ENCODE peak calls at places on chromosomes 1 and 21, in eight cellular contexts. One of them, this sample, is unnamed.

GRCh38 chr21:45450741-45451740 is 46.1 kb downstream of the COL18A1 start:
- DNase-seq in H7: no peak
- DNase-seq in activated CD8-positive, alpha-beta memory T cell treated with anti-CD3 and anti-CD28 coated beads for 4 hours: no peak
- DNase-seq in effector CD8-positive, alpha-beta T cell: no peak
- DNase-seq in AG04449: no peak
- DNase-seq in AG09309: no peak
- DNase-seq in NCI-H1105 treated with DMSO at 0.1 percent for 48 hours: no peak
- DNase-seq in neuronal stem cell: no peak
- DNase-seq in this sample: no peak

GRCh38 chr1:51302270-51302669 is 28.1 kb downstream of the TTC39A start:
- DNase-seq in H7: peak; percentile 30
- DNase-seq in activated CD8-positive, alpha-beta memory T cell treated with anti-CD3 and anti-CD28 coated beads for 4 hours: no peak
- DNase-seq in effector CD8-positive, alpha-beta T cell: no peak
- DNase-seq in AG04449: no peak
- DNase-seq in AG09309: no peak
- DNase-seq in NCI-H1105 treated with DMSO at 0.1 percent for 48 hours: no peak
- DNase-seq in neuronal stem cell: no peak
- DNase-seq in this sample: no peak

GRCh38 chr1:202599669-202600431 is 110.4 kb downstream of the SYT2 start:
- DNase-seq in H7: peak; percentile 88
- DNase-seq in activated CD8-positive, alpha-beta memory T cell treated with anti-CD3 and anti-CD28 coated beads for 4 hours: no peak
- DNase-seq in effector CD8-positive, alpha-beta T cell: no peak
- DNase-seq in AG04449: no peak
- DNase-seq in AG09309: peak; percentile 62
- DNase-seq in NCI-H1105 treated with DMSO at 0.1 percent for 48 hours: peak; percentile 55
- DNase-seq in neuronal stem cell: peak; percentile 37
- DNase-seq in this sample: peak; percentile 90

GRCh38 chr1:148334339-148335130 is 148.6 kb downstream of the PPIAL4G start:
- DNase-seq in H7: peak; percentile 61
- DNase-seq in activated CD8-positive, alpha-beta memory T cell treated with anti-CD3 and anti-CD28 coated beads for 4 hours: peak; percentile 47
- DNase-seq in effector CD8-positive, alpha-beta T cell: peak; percentile 47
- DNase-seq in AG04449: no peak
- DNase-seq in AG09309: no peak
- DNase-seq in NCI-H1105 treated with DMSO at 0.1 percent for 48 hours: peak; percentile 87
- DNase-seq in neuronal stem cell: peak; percentile 76
- DNase-seq in this sample: peak; percentile 97

GRCh38 chr1:117389779-117390178 is 22.5 kb downstream of the MAN1A2 start:
- DNase-seq in H7: no peak
- DNase-seq in activated CD8-positive, alpha-beta memory T cell treated with anti-CD3 and anti-CD28 coated beads for 4 hours: no peak
- DNase-seq in effector CD8-positive, alpha-beta T cell: no peak
- DNase-seq in AG04449: no peak
- DNase-seq in AG09309: no peak
- DNase-seq in NCI-H1105 treated with DMSO at 0.1 percent for 48 hours: no peak
- DNase-seq in neuronal stem cell: no peak
- DNase-seq in this sample: no peak

GRCh38 chr1:242690849-242691602 is 166.5 kb upstream of the PLD5 start:
- DNase-seq in H7: no peak
- DNase-seq in activated CD8-positive, alpha-beta memory T cell treated with anti-CD3 and anti-CD28 coated beads for 4 hours: no peak
- DNase-seq in effector CD8-positive, alpha-beta T cell: no peak
- DNase-seq in AG04449: no peak
- DNase-seq in AG09309: no peak
- DNase-seq in NCI-H1105 treated with DMSO at 0.1 percent for 48 hours: no peak
- DNase-seq in neuronal stem cell: no peak
- DNase-seq in this sample: no peak

GRCh38 chr1:87968259-87968955 is 639.7 kb downstream of the LMO4 start:
- DNase-seq in H7: peak; percentile 2
- DNase-seq in activated CD8-positive, alpha-beta memory T cell treated with anti-CD3 and anti-CD28 coated beads for 4 hours: no peak
- DNase-seq in effector CD8-positive, alpha-beta T cell: no peak
- DNase-seq in AG04449: no peak
- DNase-seq in AG09309: no peak
- DNase-seq in NCI-H1105 treated with DMSO at 0.1 percent for 48 hours: no peak
- DNase-seq in neuronal stem cell: no peak
- DNase-seq in this sample: peak; percentile 90

GRCh38 chr21:45551316-45551715 is 9.1 kb upstream of the SLC19A1 start:
- DNase-seq in H7: peak; percentile 30
- DNase-seq in activated CD8-positive, alpha-beta memory T cell treated with anti-CD3 and anti-CD28 coated beads for 4 hours: no peak
- DNase-seq in effector CD8-positive, alpha-beta T cell: no peak
- DNase-seq in AG04449: peak; percentile 36
- DNase-seq in AG09309: no peak
- DNase-seq in NCI-H1105 treated with DMSO at 0.1 percent for 48 hours: no peak
- DNase-seq in neuronal stem cell: no peak
- DNase-seq in this sample: no peak

GRCh38 chr1:245878585-245878984 is 628.5 kb downstream of the SMYD3 start:
- DNase-seq in H7: no peak
- DNase-seq in activated CD8-positive, alpha-beta memory T cell treated with anti-CD3 and anti-CD28 coated beads for 4 hours: no peak
- DNase-seq in effector CD8-positive, alpha-beta T cell: no peak
- DNase-seq in AG04449: no peak
- DNase-seq in AG09309: no peak
- DNase-seq in NCI-H1105 treated with DMSO at 0.1 percent for 48 hours: no peak
- DNase-seq in neuronal stem cell: no peak
- DNase-seq in this sample: no peak

GRCh38 chr21:43772368-43772870 is 3.7 kb downstream of the CSTB start:
- DNase-seq in H7: no peak
- DNase-seq in activated CD8-positive, alpha-beta memory T cell treated with anti-CD3 and anti-CD28 coated beads for 4 hours: no peak
- DNase-seq in effector CD8-positive, alpha-beta T cell: no peak
- DNase-seq in AG04449: no peak
- DNase-seq in AG09309: no peak
- DNase-seq in NCI-H1105 treated with DMSO at 0.1 percent for 48 hours: no peak
- DNase-seq in neuronal stem cell: no peak
- DNase-seq in this sample: no peak

GRCh38 chr1:99956755-99957154 is 13.0 kb upstream of the SLC35A3 start:
- DNase-seq in H7: no peak
- DNase-seq in activated CD8-positive, alpha-beta memory T cell treated with anti-CD3 and anti-CD28 coated beads for 4 hours: no peak
- DNase-seq in effector CD8-positive, alpha-beta T cell: no peak
- DNase-seq in AG04449: no peak
- DNase-seq in AG09309: peak; percentile 64
- DNase-seq in NCI-H1105 treated with DMSO at 0.1 percent for 48 hours: no peak
- DNase-seq in neuronal stem cell: no peak
- DNase-seq in this sample: no peak

GRCh38 chr1:168513656-168514404 is 30.0 kb downstream of the XCL2 start:
- DNase-seq in H7: no peak
- DNase-seq in activated CD8-positive, alpha-beta memory T cell treated with anti-CD3 and anti-CD28 coated beads for 4 hours: no peak
- DNase-seq in effector CD8-positive, alpha-beta T cell: no peak
- DNase-seq in AG04449: no peak
- DNase-seq in AG09309: no peak
- DNase-seq in NCI-H1105 treated with DMSO at 0.1 percent for 48 hours: no peak
- DNase-seq in neuronal stem cell: no peak
- DNase-seq in this sample: no peak

GRCh38 chr1:31585736-31586365 is 9.5 kb downstream of the TINAGL1 start:
- DNase-seq in H7: no peak
- DNase-seq in activated CD8-positive, alpha-beta memory T cell treated with anti-CD3 and anti-CD28 coated beads for 4 hours: no peak
- DNase-seq in effector CD8-positive, alpha-beta T cell: no peak
- DNase-seq in AG04449: no peak
- DNase-seq in AG09309: no peak
- DNase-seq in NCI-H1105 treated with DMSO at 0.1 percent for 48 hours: no peak
- DNase-seq in neuronal stem cell: no peak
- DNase-seq in this sample: no peak

GRCh38 chr1:202237052-202237451 is 43.5 kb downstream of the LGR6 start:
- DNase-seq in H7: peak; percentile 93
- DNase-seq in activated CD8-positive, alpha-beta memory T cell treated with anti-CD3 and anti-CD28 coated beads for 4 hours: no peak
- DNase-seq in effector CD8-positive, alpha-beta T cell: no peak
- DNase-seq in AG04449: no peak
- DNase-seq in AG09309: no peak
- DNase-seq in NCI-H1105 treated with DMSO at 0.1 percent for 48 hours: peak; percentile 50
- DNase-seq in neuronal stem cell: peak; percentile 41
- DNase-seq in this sample: peak; percentile 93

GRCh38 chr1:57218487-57219079 is 205.3 kb downstream of the DAB1 start:
- DNase-seq in H7: no peak
- DNase-seq in activated CD8-positive, alpha-beta memory T cell treated with anti-CD3 and anti-CD28 coated beads for 4 hours: no peak
- DNase-seq in effector CD8-positive, alpha-beta T cell: no peak
- DNase-seq in AG04449: no peak
- DNase-seq in AG09309: no peak
- DNase-seq in NCI-H1105 treated with DMSO at 0.1 percent for 48 hours: no peak
- DNase-seq in neuronal stem cell: no peak
- DNase-seq in this sample: peak; percentile 84

GRCh38 chr1:244941121-244941520 is 76.8 kb upstream of the HNRNPU start:
- DNase-seq in H7: no peak
- DNase-seq in activated CD8-positive, alpha-beta memory T cell treated with anti-CD3 and anti-CD28 coated beads for 4 hours: no peak
- DNase-seq in effector CD8-positive, alpha-beta T cell: no peak
- DNase-seq in AG04449: no peak
- DNase-seq in AG09309: no peak
- DNase-seq in NCI-H1105 treated with DMSO at 0.1 percent for 48 hours: no peak
- DNase-seq in neuronal stem cell: no peak
- DNase-seq in this sample: no peak

GRCh38 chr1:228410015-228410414 is 3.4 kb upstream of the TRIM11 start:
- DNase-seq in H7: peak; percentile 13
- DNase-seq in activated CD8-positive, alpha-beta memory T cell treated with anti-CD3 and anti-CD28 coated beads for 4 hours: no peak
- DNase-seq in effector CD8-positive, alpha-beta T cell: no peak
- DNase-seq in AG04449: no peak
- DNase-seq in AG09309: no peak
- DNase-seq in NCI-H1105 treated with DMSO at 0.1 percent for 48 hours: no peak
- DNase-seq in neuronal stem cell: no peak
- DNase-seq in this sample: no peak

GRCh38 chr1:77824083-77824482 is 44.6 kb downstream of the MIGA1 start:
- DNase-seq in H7: no peak
- DNase-seq in activated CD8-positive, alpha-beta memory T cell treated with anti-CD3 and anti-CD28 coated beads for 4 hours: no peak
- DNase-seq in effector CD8-positive, alpha-beta T cell: no peak
- DNase-seq in AG04449: peak; percentile 14
- DNase-seq in AG09309: no peak
- DNase-seq in NCI-H1105 treated with DMSO at 0.1 percent for 48 hours: no peak
- DNase-seq in neuronal stem cell: no peak
- DNase-seq in this sample: peak; percentile 61

GRCh38 chr1:235063068-235063765 is 65.4 kb downstream of the TOMM20 start:
- DNase-seq in H7: no peak
- DNase-seq in activated CD8-positive, alpha-beta memory T cell treated with anti-CD3 and anti-CD28 coated beads for 4 hours: no peak
- DNase-seq in effector CD8-positive, alpha-beta T cell: no peak
- DNase-seq in AG04449: no peak
- DNase-seq in AG09309: no peak
- DNase-seq in NCI-H1105 treated with DMSO at 0.1 percent for 48 hours: no peak
- DNase-seq in neuronal stem cell: no peak
- DNase-seq in this sample: no peak

GRCh38 chr21:36246080-36246631 is 73.8 kb upstream of the MORC3 start:
- DNase-seq in H7: peak; percentile 56
- DNase-seq in activated CD8-positive, alpha-beta memory T cell treated with anti-CD3 and anti-CD28 coated beads for 4 hours: no peak
- DNase-seq in effector CD8-positive, alpha-beta T cell: no peak
- DNase-seq in AG04449: no peak
- DNase-seq in AG09309: no peak
- DNase-seq in NCI-H1105 treated with DMSO at 0.1 percent for 48 hours: no peak
- DNase-seq in neuronal stem cell: no peak
- DNase-seq in this sample: peak; percentile 77

GRCh38 chr1:21919520-21919919 is 17.6 kb downstream of the HSPG2 start:
- DNase-seq in H7: no peak
- DNase-seq in activated CD8-positive, alpha-beta memory T cell treated with anti-CD3 and anti-CD28 coated beads for 4 hours: no peak
- DNase-seq in effector CD8-positive, alpha-beta T cell: no peak
- DNase-seq in AG04449: no peak
- DNase-seq in AG09309: no peak
- DNase-seq in NCI-H1105 treated with DMSO at 0.1 percent for 48 hours: no peak
- DNase-seq in neuronal stem cell: no peak
- DNase-seq in this sample: peak; percentile 89

GRCh38 chr1:43930168-43930948 is 3.2 kb upstream of the ARTN start:
- DNase-seq in H7: peak; percentile 87
- DNase-seq in activated CD8-positive, alpha-beta memory T cell treated with anti-CD3 and anti-CD28 coated beads for 4 hours: no peak
- DNase-seq in effector CD8-positive, alpha-beta T cell: no peak
- DNase-seq in AG04449: no peak
- DNase-seq in AG09309: no peak
- DNase-seq in NCI-H1105 treated with DMSO at 0.1 percent for 48 hours: no peak
- DNase-seq in neuronal stem cell: no peak
- DNase-seq in this sample: no peak

GRCh38 chr1:86757272-86757984 is 53.1 kb downstream of the SH3GLB1 start:
- DNase-seq in H7: no peak
- DNase-seq in activated CD8-positive, alpha-beta memory T cell treated with anti-CD3 and anti-CD28 coated beads for 4 hours: no peak
- DNase-seq in effector CD8-positive, alpha-beta T cell: no peak
- DNase-seq in AG04449: no peak
- DNase-seq in AG09309: peak; percentile 60
- DNase-seq in NCI-H1105 treated with DMSO at 0.1 percent for 48 hours: no peak
- DNase-seq in neuronal stem cell: no peak
- DNase-seq in this sample: no peak

GRCh38 chr1:6747679-6748078 is 37.6 kb upstream of the CAMTA1 start:
- DNase-seq in H7: no peak
- DNase-seq in activated CD8-positive, alpha-beta memory T cell treated with anti-CD3 and anti-CD28 coated beads for 4 hours: no peak
- DNase-seq in effector CD8-positive, alpha-beta T cell: no peak
- DNase-seq in AG04449: no peak
- DNase-seq in AG09309: no peak
- DNase-seq in NCI-H1105 treated with DMSO at 0.1 percent for 48 hours: no peak
- DNase-seq in neuronal stem cell: no peak
- DNase-seq in this sample: no peak

GRCh38 chr1:213519098-213519497 is 468.1 kb downstream of the RPS6KC1 start:
- DNase-seq in H7: no peak
- DNase-seq in activated CD8-positive, alpha-beta memory T cell treated with anti-CD3 and anti-CD28 coated beads for 4 hours: no peak
- DNase-seq in effector CD8-positive, alpha-beta T cell: no peak
- DNase-seq in AG04449: no peak
- DNase-seq in AG09309: no peak
- DNase-seq in NCI-H1105 treated with DMSO at 0.1 percent for 48 hours: no peak
- DNase-seq in neuronal stem cell: no peak
- DNase-seq in this sample: no peak

GRCh38 chr1:39866767-39867166 is 16.5 kb downstream of the TRIT1 start:
- DNase-seq in H7: no peak
- DNase-seq in activated CD8-positive, alpha-beta memory T cell treated with anti-CD3 and anti-CD28 coated beads for 4 hours: no peak
- DNase-seq in effector CD8-positive, alpha-beta T cell: no peak
- DNase-seq in AG04449: peak; percentile 44
- DNase-seq in AG09309: peak; percentile 68
- DNase-seq in NCI-H1105 treated with DMSO at 0.1 percent for 48 hours: no peak
- DNase-seq in neuronal stem cell: no peak
- DNase-seq in this sample: peak; percentile 10

GRCh38 chr1:93437976-93438605 is 9.8 kb upstream of the FNBP1L start:
- DNase-seq in H7: peak; percentile 44
- DNase-seq in activated CD8-positive, alpha-beta memory T cell treated with anti-CD3 and anti-CD28 coated beads for 4 hours: no peak
- DNase-seq in effector CD8-positive, alpha-beta T cell: no peak
- DNase-seq in AG04449: no peak
- DNase-seq in AG09309: peak; percentile 25
- DNase-seq in NCI-H1105 treated with DMSO at 0.1 percent for 48 hours: peak; percentile 71
- DNase-seq in neuronal stem cell: peak; percentile 11
- DNase-seq in this sample: no peak

GRCh38 chr1:36579049-36579448 is 96.3 kb upstream of the CSF3R start:
- DNase-seq in H7: no peak
- DNase-seq in activated CD8-positive, alpha-beta memory T cell treated with anti-CD3 and anti-CD28 coated beads for 4 hours: no peak
- DNase-seq in effector CD8-positive, alpha-beta T cell: no peak
- DNase-seq in AG04449: no peak
- DNase-seq in AG09309: no peak
- DNase-seq in NCI-H1105 treated with DMSO at 0.1 percent for 48 hours: no peak
- DNase-seq in neuronal stem cell: no peak
- DNase-seq in this sample: no peak

GRCh38 chr1:81157686-81158085 is 643.0 kb upstream of the ADGRL2 start:
- DNase-seq in H7: no peak
- DNase-seq in activated CD8-positive, alpha-beta memory T cell treated with anti-CD3 and anti-CD28 coated beads for 4 hours: no peak
- DNase-seq in effector CD8-positive, alpha-beta T cell: no peak
- DNase-seq in AG04449: no peak
- DNase-seq in AG09309: no peak
- DNase-seq in NCI-H1105 treated with DMSO at 0.1 percent for 48 hours: no peak
- DNase-seq in neuronal stem cell: no peak
- DNase-seq in this sample: no peak

GRCh38 chr1:115557715-115558114 is 84.1 kb upstream of the VANGL1 start:
- DNase-seq in H7: peak; percentile 25
- DNase-seq in activated CD8-positive, alpha-beta memory T cell treated with anti-CD3 and anti-CD28 coated beads for 4 hours: no peak
- DNase-seq in effector CD8-positive, alpha-beta T cell: no peak
- DNase-seq in AG04449: no peak
- DNase-seq in AG09309: no peak
- DNase-seq in NCI-H1105 treated with DMSO at 0.1 percent for 48 hours: peak; percentile 44
- DNase-seq in neuronal stem cell: no peak
- DNase-seq in this sample: no peak

GRCh38 chr1:6004412-6005123 is 12.3 kb upstream of the NPHP4 start:
- DNase-seq in H7: no peak
- DNase-seq in activated CD8-positive, alpha-beta memory T cell treated with anti-CD3 and anti-CD28 coated beads for 4 hours: no peak
- DNase-seq in effector CD8-positive, alpha-beta T cell: no peak
- DNase-seq in AG04449: no peak
- DNase-seq in AG09309: no peak
- DNase-seq in NCI-H1105 treated with DMSO at 0.1 percent for 48 hours: no peak
- DNase-seq in neuronal stem cell: no peak
- DNase-seq in this sample: no peak

GRCh38 chr1:204589409-204590038 is 73.3 kb downstream of the MDM4 start:
- DNase-seq in H7: no peak
- DNase-seq in activated CD8-positive, alpha-beta memory T cell treated with anti-CD3 and anti-CD28 coated beads for 4 hours: no peak
- DNase-seq in effector CD8-positive, alpha-beta T cell: no peak
- DNase-seq in AG04449: no peak
- DNase-seq in AG09309: no peak
- DNase-seq in NCI-H1105 treated with DMSO at 0.1 percent for 48 hours: no peak
- DNase-seq in neuronal stem cell: no peak
- DNase-seq in this sample: no peak

GRCh38 chr1:147600119-147601111 is 59.1 kb downstream of the BCL9 start:
- DNase-seq in H7: no peak
- DNase-seq in activated CD8-positive, alpha-beta memory T cell treated with anti-CD3 and anti-CD28 coated beads for 4 hours: peak; percentile 26
- DNase-seq in effector CD8-positive, alpha-beta T cell: no peak
- DNase-seq in AG04449: no peak
- DNase-seq in AG09309: no peak
- DNase-seq in NCI-H1105 treated with DMSO at 0.1 percent for 48 hours: peak; percentile 93
- DNase-seq in neuronal stem cell: no peak
- DNase-seq in this sample: peak; percentile 80

GRCh38 chr21:17585875-17586450 is 26.7 kb downstream of the BTG3 start:
- DNase-seq in H7: no peak
- DNase-seq in activated CD8-positive, alpha-beta memory T cell treated with anti-CD3 and anti-CD28 coated beads for 4 hours: no peak
- DNase-seq in effector CD8-positive, alpha-beta T cell: no peak
- DNase-seq in AG04449: no peak
- DNase-seq in AG09309: peak; percentile 13
- DNase-seq in NCI-H1105 treated with DMSO at 0.1 percent for 48 hours: peak; percentile 67
- DNase-seq in neuronal stem cell: peak; percentile 15
- DNase-seq in this sample: no peak

This sample was measured in islet precursor cell.